ENCODE peak calls at places on chromosome 13, in ten cellular contexts. One of them, this sample, is unnamed.

GRCh38 chr13:103876571-103876970 is 810.4 kb upstream of the SLC10A2 start:
- DNase-seq in amniotic epithelial cell: peak; percentile 4
- DNase-seq in T-helper 17 cell: no peak
- DNase-seq in caudate nucleus: no peak
- DNase-seq in heart left ventricle: no peak
- DNase-seq in stomach: no peak
- DNase-seq in GM18507: no peak
- DNase-seq in neural crest cell: no peak
- DNase-seq in IMR-90: peak; percentile 1
- DNase-seq in NCI-H774: no peak
- DNase-seq in this sample: no peak

GRCh38 chr13:32323912-32324311 is 8.6 kb downstream of the BRCA2 start:
- DNase-seq in stomach: no peak
- DNase-seq in neural crest cell: no peak
- DNase-seq in IMR-90: peak; percentile 78
- DNase-seq in heart left ventricle: no peak
- DNase-seq in NCI-H774: no peak
- DNase-seq in amniotic epithelial cell: peak; percentile 50
- DNase-seq in GM18507: no peak
- DNase-seq in caudate nucleus: no peak
- DNase-seq in T-helper 17 cell: no peak
- DNase-seq in this sample: no peak

GRCh38 chr13:52195052-52195837 is 35.8 kb upstream of the NEK3 start:
- DNase-seq in heart left ventricle: peak; percentile 85
- DNase-seq in GM18507: peak; percentile 60
- DNase-seq in neural crest cell: no peak
- DNase-seq in caudate nucleus: peak; percentile 37
- DNase-seq in stomach: peak; percentile 79
- DNase-seq in NCI-H774: no peak
- DNase-seq in amniotic epithelial cell: peak; percentile 88
- DNase-seq in IMR-90: peak; percentile 50
- DNase-seq in T-helper 17 cell: peak; percentile 30
- DNase-seq in this sample: no peak

GRCh38 chr13:44692173-44692713 is 116.1 kb upstream of the TSC22D1 start:
- DNase-seq in heart left ventricle: no peak
- DNase-seq in stomach: no peak
- DNase-seq in amniotic epithelial cell: peak; percentile 50
- DNase-seq in NCI-H774: no peak
- DNase-seq in neural crest cell: no peak
- DNase-seq in IMR-90: peak; percentile 43
- DNase-seq in T-helper 17 cell: no peak
- DNase-seq in GM18507: no peak
- DNase-seq in caudate nucleus: no peak
- DNase-seq in this sample: peak; percentile 36

GRCh38 chr13:75312884-75313520 is 169.0 kb downstream of the TBC1D4 start:
- DNase-seq in amniotic epithelial cell: no peak
- DNase-seq in stomach: no peak
- DNase-seq in neural crest cell: no peak
- DNase-seq in NCI-H774: no peak
- DNase-seq in caudate nucleus: no peak
- DNase-seq in T-helper 17 cell: no peak
- DNase-seq in GM18507: no peak
- DNase-seq in IMR-90: no peak
- DNase-seq in heart left ventricle: no peak
- DNase-seq in this sample: no peak

GRCh38 chr13:40438999-40439797 is 227.2 kb downstream of the FOXO1 start:
- DNase-seq in GM18507: no peak
- DNase-seq in IMR-90: no peak
- DNase-seq in stomach: no peak
- DNase-seq in T-helper 17 cell: no peak
- DNase-seq in NCI-H774: no peak
- DNase-seq in amniotic epithelial cell: peak; percentile 71
- DNase-seq in neural crest cell: no peak
- DNase-seq in heart left ventricle: no peak
- DNase-seq in caudate nucleus: no peak
- DNase-seq in this sample: no peak

GRCh38 chr13:27962128-27962841 is 6.8 kb downstream of the CDX2 start:
- DNase-seq in stomach: no peak
- DNase-seq in amniotic epithelial cell: no peak
- DNase-seq in neural crest cell: no peak
- DNase-seq in heart left ventricle: no peak
- DNase-seq in IMR-90: no peak
- DNase-seq in T-helper 17 cell: no peak
- DNase-seq in GM18507: no peak
- DNase-seq in caudate nucleus: no peak
- DNase-seq in NCI-H774: no peak
- DNase-seq in this sample: no peak

GRCh38 chr13:30696278-30697176 is 38.8 kb upstream of the ALOX5AP start:
- DNase-seq in neural crest cell: no peak
- DNase-seq in caudate nucleus: no peak
- DNase-seq in GM18507: no peak
- DNase-seq in stomach: no peak
- DNase-seq in heart left ventricle: peak; percentile 39
- DNase-seq in amniotic epithelial cell: no peak
- DNase-seq in T-helper 17 cell: no peak
- DNase-seq in IMR-90: peak; percentile 36
- DNase-seq in NCI-H774: no peak
- DNase-seq in this sample: no peak

GRCh38 chr13:50485979-50486935 is 357.2 kb downstream of the DLEU7 start:
- DNase-seq in T-helper 17 cell: no peak
- DNase-seq in IMR-90: peak; percentile 22
- DNase-seq in GM18507: no peak
- DNase-seq in NCI-H774: no peak
- DNase-seq in heart left ventricle: no peak
- DNase-seq in neural crest cell: no peak
- DNase-seq in caudate nucleus: no peak
- DNase-seq in amniotic epithelial cell: peak; percentile 66
- DNase-seq in stomach: no peak
- DNase-seq in this sample: no peak

GRCh38 chr13:110425444-110425780 is 118.3 kb downstream of the COL4A2 start:
- DNase-seq in GM18507: no peak
- DNase-seq in heart left ventricle: no peak
- DNase-seq in IMR-90: peak; percentile 96
- DNase-seq in T-helper 17 cell: no peak
- DNase-seq in amniotic epithelial cell: no peak
- DNase-seq in neural crest cell: no peak
- DNase-seq in stomach: no peak
- DNase-seq in caudate nucleus: no peak
- DNase-seq in NCI-H774: no peak
- DNase-seq in this sample: no peak

GRCh38 chr13:113947321-113948033 is 26.4 kb downstream of the C13orf46 start:
- DNase-seq in IMR-90: peak; percentile 43
- DNase-seq in GM18507: no peak
- DNase-seq in stomach: peak; percentile 66
- DNase-seq in neural crest cell: no peak
- DNase-seq in heart left ventricle: peak; percentile 54
- DNase-seq in T-helper 17 cell: no peak
- DNase-seq in NCI-H774: no peak
- DNase-seq in amniotic epithelial cell: peak; percentile 62
- DNase-seq in caudate nucleus: no peak
- DNase-seq in this sample: peak; percentile 41

GRCh38 chr13:23701646-23702045 is 131.4 kb downstream of the TNFRSF19 start:
- DNase-seq in amniotic epithelial cell: peak; percentile 52
- DNase-seq in caudate nucleus: no peak
- DNase-seq in neural crest cell: no peak
- DNase-seq in heart left ventricle: peak; percentile 87
- DNase-seq in IMR-90: peak; percentile 77
- DNase-seq in NCI-H774: no peak
- DNase-seq in T-helper 17 cell: no peak
- DNase-seq in stomach: peak; percentile 35
- DNase-seq in GM18507: no peak
- DNase-seq in this sample: no peak

GRCh38 chr13:44013666-44014291 is 134.1 kb downstream of the LACC1 start:
- DNase-seq in heart left ventricle: no peak
- DNase-seq in amniotic epithelial cell: peak; percentile 52
- DNase-seq in GM18507: no peak
- DNase-seq in caudate nucleus: no peak
- DNase-seq in IMR-90: peak; percentile 77
- DNase-seq in neural crest cell: no peak
- DNase-seq in T-helper 17 cell: no peak
- DNase-seq in NCI-H774: no peak
- DNase-seq in stomach: no peak
- DNase-seq in this sample: peak; percentile 34

GRCh38 chr13:93004919-93005318 is 221.7 kb upstream of the GPC6 start:
- DNase-seq in amniotic epithelial cell: peak; percentile 28
- DNase-seq in heart left ventricle: no peak
- DNase-seq in T-helper 17 cell: no peak
- DNase-seq in NCI-H774: no peak
- DNase-seq in neural crest cell: no peak
- DNase-seq in IMR-90: peak; percentile 13
- DNase-seq in caudate nucleus: no peak
- DNase-seq in GM18507: no peak
- DNase-seq in stomach: no peak
- DNase-seq in this sample: no peak

GRCh38 chr13:111480976-111481375 is 160.5 kb downstream of the TEX29 start:
- DNase-seq in stomach: peak; percentile 29
- DNase-seq in caudate nucleus: no peak
- DNase-seq in heart left ventricle: no peak
- DNase-seq in GM18507: no peak
- DNase-seq in amniotic epithelial cell: no peak
- DNase-seq in neural crest cell: no peak
- DNase-seq in NCI-H774: peak; percentile 97
- DNase-seq in T-helper 17 cell: no peak
- DNase-seq in IMR-90: no peak
- DNase-seq in this sample: no peak

GRCh38 chr13:94968040-94968756 is 255.9 kb upstream of the SOX21 start:
- DNase-seq in caudate nucleus: peak; percentile 32
- DNase-seq in amniotic epithelial cell: no peak
- DNase-seq in T-helper 17 cell: no peak
- DNase-seq in stomach: no peak
- DNase-seq in heart left ventricle: no peak
- DNase-seq in IMR-90: no peak
- DNase-seq in neural crest cell: peak; percentile 47
- DNase-seq in GM18507: no peak
- DNase-seq in NCI-H774: no peak
- DNase-seq in this sample: peak; percentile 2

GRCh38 chr13:40495620-40496001 is 170.8 kb downstream of the FOXO1 start:
- DNase-seq in heart left ventricle: no peak
- DNase-seq in T-helper 17 cell: no peak
- DNase-seq in neural crest cell: no peak
- DNase-seq in NCI-H774: no peak
- DNase-seq in stomach: no peak
- DNase-seq in IMR-90: no peak
- DNase-seq in caudate nucleus: no peak
- DNase-seq in GM18507: no peak
- DNase-seq in amniotic epithelial cell: no peak
- DNase-seq in this sample: peak; percentile 47

GRCh38 chr13:101523732-101524131 is 71.3 kb downstream of the ITGBL1 start:
- DNase-seq in NCI-H774: no peak
- DNase-seq in IMR-90: peak; percentile 84
- DNase-seq in heart left ventricle: no peak
- DNase-seq in amniotic epithelial cell: peak; percentile 70
- DNase-seq in stomach: no peak
- DNase-seq in neural crest cell: no peak
- DNase-seq in GM18507: no peak
- DNase-seq in caudate nucleus: no peak
- DNase-seq in T-helper 17 cell: no peak
- DNase-seq in this sample: peak; percentile 57

GRCh38 chr13:110653851-110654250 is 38.5 kb downstream of the NAXD start:
- DNase-seq in IMR-90: no peak
- DNase-seq in stomach: no peak
- DNase-seq in neural crest cell: no peak
- DNase-seq in NCI-H774: no peak
- DNase-seq in T-helper 17 cell: no peak
- DNase-seq in amniotic epithelial cell: no peak
- DNase-seq in GM18507: no peak
- DNase-seq in heart left ventricle: no peak
- DNase-seq in caudate nucleus: no peak
- DNase-seq in this sample: no peak

GRCh38 chr13:47545630-47546029 is 455.4 kb downstream of the SUCLA2 start:
- DNase-seq in neural crest cell: no peak
- DNase-seq in NCI-H774: no peak
- DNase-seq in GM18507: no peak
- DNase-seq in stomach: no peak
- DNase-seq in IMR-90: no peak
- DNase-seq in heart left ventricle: no peak
- DNase-seq in caudate nucleus: no peak
- DNase-seq in T-helper 17 cell: no peak
- DNase-seq in amniotic epithelial cell: no peak
- DNase-seq in this sample: no peak

GRCh38 chr13:100125946-100126345 is 37.1 kb downstream of the PCCA start:
- DNase-seq in T-helper 17 cell: no peak
- DNase-seq in caudate nucleus: no peak
- DNase-seq in IMR-90: no peak
- DNase-seq in GM18507: no peak
- DNase-seq in amniotic epithelial cell: no peak
- DNase-seq in neural crest cell: no peak
- DNase-seq in NCI-H774: peak; percentile 8
- DNase-seq in heart left ventricle: no peak
- DNase-seq in stomach: no peak
- DNase-seq in this sample: no peak

GRCh38 chr13:109479991-109480696 is 306.2 kb downstream of the IRS2 start:
- DNase-seq in GM18507: no peak
- DNase-seq in caudate nucleus: no peak
- DNase-seq in heart left ventricle: no peak
- DNase-seq in amniotic epithelial cell: peak; percentile 88
- DNase-seq in neural crest cell: no peak
- DNase-seq in stomach: peak; percentile 45
- DNase-seq in T-helper 17 cell: no peak
- DNase-seq in NCI-H774: no peak
- DNase-seq in IMR-90: peak; percentile 40
- DNase-seq in this sample: peak; percentile 10

GRCh38 chr13:30142502-30143211 is 164.7 kb downstream of the KATNAL1 start:
- DNase-seq in GM18507: no peak
- DNase-seq in neural crest cell: no peak
- DNase-seq in NCI-H774: no peak
- DNase-seq in stomach: no peak
- DNase-seq in amniotic epithelial cell: peak; percentile 97
- DNase-seq in T-helper 17 cell: no peak
- DNase-seq in caudate nucleus: no peak
- DNase-seq in IMR-90: peak; percentile 99
- DNase-seq in heart left ventricle: no peak
- DNase-seq in this sample: peak; percentile 86

GRCh38 chr13:92197669-92198068 is 799.2 kb downstream of the GPC5 start:
- DNase-seq in NCI-H774: no peak
- DNase-seq in amniotic epithelial cell: peak; percentile 95
- DNase-seq in IMR-90: peak; percentile 19
- DNase-seq in T-helper 17 cell: no peak
- DNase-seq in stomach: no peak
- DNase-seq in GM18507: no peak
- DNase-seq in heart left ventricle: no peak
- DNase-seq in caudate nucleus: no peak
- DNase-seq in neural crest cell: no peak
- DNase-seq in this sample: peak; percentile 81

GRCh38 chr13:46749951-46750350 is 47.0 kb downstream of the ESD start:
- DNase-seq in stomach: no peak
- DNase-seq in NCI-H774: no peak
- DNase-seq in IMR-90: peak; percentile 22
- DNase-seq in GM18507: no peak
- DNase-seq in heart left ventricle: no peak
- DNase-seq in amniotic epithelial cell: no peak
- DNase-seq in caudate nucleus: no peak
- DNase-seq in neural crest cell: no peak
- DNase-seq in T-helper 17 cell: no peak
- DNase-seq in this sample: no peak

This sample was measured in NCI-H226.